ENCODE peak calls at places on chromosome 15, in four cellular contexts. A is CD8-positive, alpha-beta memory T cell; R is body of pancreas; O is fibroblast of lung. J is an unnamed sample.

GRCh38 chr15:67601008-67601620 is 58.6 kb downstream of the MAP2K5 start:
- DNase-seq in A (no peak), R (no peak), O (peak; percentile 5), J (no peak)

GRCh38 chr15:51403072-51403878 is 61.8 kb downstream of the GLDN start:
- DNase-seq in O (peak; percentile 66), R (no peak), A (no peak), J (no peak)

GRCh38 chr15:53811530-53811929 is 52.1 kb upstream of the WDR72 start:
- DNase-seq in R (no peak), O (peak; percentile 29), A (no peak), J (no peak)

GRCh38 chr15:83747050-83747717 is 93.3 kb downstream of the ADAMTSL3 start:
- DNase-seq in O (peak; percentile 75), A (no peak), R (no peak), J (no peak)

GRCh38 chr15:63094495-63094931 is 27.1 kb upstream of the LACTB start:
- DNase-seq in R (no peak), O (peak; percentile 59), A (no peak), J (no peak)

GRCh38 chr15:61206767-61207166 is 22.3 kb downstream of the RORA start:
- DNase-seq in A (no peak), R (no peak), O (no peak), J (no peak)

GRCh38 chr15:96264351-96264798 is 66.1 kb upstream of the NR2F2 start:
- DNase-seq in A (no peak), R (peak; percentile 56), O (no peak), J (no peak)

GRCh38 chr15:78727561-78727960 is 83.7 kb downstream of the ADAMTS7 start:
- DNase-seq in A (no peak), R (no peak), O (no peak), J (no peak)

GRCh38 chr15:66138096-66138783 is 115.3 kb downstream of the MEGF11 start:
- DNase-seq in R (peak; percentile 46), A (no peak), O (no peak), J (peak; percentile 57)

GRCh38 chr15:39427705-39428104 is 153.2 kb upstream of the THBS1 start:
- DNase-seq in A (no peak), R (no peak), O (no peak), J (peak; percentile 68)

GRCh38 chr15:43239732-43240491 is 19.1 kb upstream of the EPB42 start:
- DNase-seq in O (no peak), A (no peak), R (no peak), J (no peak)

GRCh38 chr15:69082041-69082502 is 67.6 kb downstream of the NOX5 start:
- DNase-seq in O (peak; percentile 91), R (no peak), A (no peak), J (peak; percentile 80)

GRCh38 chr15:56927816-56928215 is 9.4 kb downstream of the TCF12 start:
- DNase-seq in A (no peak), R (no peak), O (no peak), J (no peak)
- H3K9me3 ChIP-seq in A (no peaks in the 10 kb centered on the region), R (no peaks in the 10 kb centered on the region), O (no peaks in the 10 kb centered on the region), J (no peaks in the 10 kb centered on the region)

DNA sequence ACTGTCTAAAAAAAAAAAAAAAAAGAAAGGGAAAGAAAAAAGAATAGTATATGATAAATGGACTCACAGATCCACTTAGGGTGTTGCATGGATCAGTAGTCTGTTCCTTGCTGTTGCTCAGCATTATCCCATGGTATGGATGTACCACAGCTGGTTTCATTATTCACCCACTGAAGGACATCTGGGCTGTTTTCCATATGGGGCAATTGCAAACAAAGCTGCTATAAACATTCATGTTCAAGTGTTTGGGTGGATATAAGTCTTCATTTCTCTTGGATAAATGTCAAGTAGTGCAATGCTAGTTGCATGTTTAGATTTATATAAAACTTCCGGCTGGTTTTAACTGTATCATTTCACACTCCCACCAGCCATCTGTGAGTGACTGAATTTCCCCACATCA is 137.7 kb downstream of the ASB7 start:
- DNase-seq in O (peak; percentile 97), R (no peak), A (no peak), J (no peak)
- H3K27ac ChIP-seq in O (no peak overlapping the region), R (no peak overlapping the region), A (no peak overlapping the region), J (no peak overlapping the region)

GRCh38 chr15:44656241-44656640 is 7.2 kb downstream of the SPG11 start:
- DNase-seq in R (no peak), A (no peak), O (no peak), J (no peak)
- H3K36me3 ChIP-seq in R (peaks cover 4% of the 10 kb centered on the region), A (peaks cover 26% of the 10 kb centered on the region), O (peaks cover 8% of the 10 kb centered on the region), J (peaks cover 73% of the 10 kb centered on the region)

GRCh38 chr15:76433798-76434400 is 97.3 kb downstream of the ISL2 start:
- DNase-seq in A (no peak), O (no peak), R (no peak), J (no peak)
- H3K9me3 ChIP-seq in A (no peaks in the 10 kb centered on the region), O (no peaks in the 10 kb centered on the region), R (no peaks in the 10 kb centered on the region), J (no peaks in the 10 kb centered on the region)

DNA sequence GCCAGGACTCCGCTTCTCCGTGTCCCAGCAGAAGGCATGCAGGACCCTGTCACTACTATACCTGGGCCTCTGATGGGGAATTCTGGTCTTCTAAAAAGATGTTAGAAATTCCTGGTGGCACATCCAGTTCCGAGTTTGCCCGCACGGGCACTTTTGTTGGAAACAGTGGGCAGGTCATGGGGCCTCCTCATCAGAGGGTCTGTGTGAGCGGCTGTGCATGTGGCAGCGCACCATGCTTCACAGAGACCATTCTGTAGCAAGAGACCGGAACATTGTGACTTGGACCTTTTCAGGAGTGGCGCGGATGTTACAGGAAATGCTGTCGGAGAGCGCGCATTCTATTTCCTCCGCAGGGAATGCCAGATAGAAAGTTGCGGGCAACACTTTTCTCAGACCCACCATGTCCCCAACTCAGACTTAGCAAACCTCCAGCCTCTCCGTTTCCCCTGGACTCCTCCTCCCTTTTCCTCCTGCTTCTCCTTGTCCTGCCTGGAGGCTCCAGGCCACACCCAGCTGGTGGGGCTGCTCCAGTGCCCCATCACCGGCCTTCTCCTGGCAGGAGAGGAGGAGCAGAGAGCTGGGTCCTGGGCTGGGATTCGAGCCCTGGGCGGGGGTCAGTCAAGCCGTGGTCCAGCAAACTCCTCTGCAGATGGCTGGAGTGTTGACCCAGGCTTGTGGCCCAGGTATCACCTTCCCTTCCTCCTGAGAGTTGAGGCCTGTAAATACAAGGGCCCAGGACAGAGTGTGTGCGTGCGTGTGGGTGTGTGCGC is 46.6 kb downstream of the KLF13 start:
- DNase-seq in R (no peak), A (no peak), O (no peak), J (no peak)
- H3K27ac ChIP-seq in R (no peak overlapping the region), A (no peak overlapping the region), O (no peak overlapping the region), J (no peak overlapping the region)

DNA sequence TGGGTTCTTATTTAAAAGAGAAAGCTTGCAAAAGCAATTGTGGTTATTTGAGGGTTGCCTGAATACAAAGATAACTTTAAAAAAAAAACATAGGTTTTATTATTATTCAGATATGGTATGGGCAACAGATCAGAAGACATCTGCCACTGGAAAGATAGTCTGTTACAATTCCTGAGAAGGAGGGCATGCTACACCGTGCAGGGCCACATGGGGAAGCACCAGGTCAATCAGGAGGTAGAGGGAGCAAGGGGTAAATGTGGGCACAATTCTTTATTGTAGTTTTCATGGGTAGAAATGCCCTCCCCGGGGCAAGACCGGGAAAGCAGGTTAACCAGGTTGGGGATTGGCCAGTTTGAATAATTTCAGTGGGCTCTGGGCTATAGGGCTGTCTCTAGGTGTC is 46.5 kb downstream of the BBS4 start:
- DNase-seq in A (no peak), O (no peak), R (no peak), J (no peak)
- H3K36me3 ChIP-seq in A (peaks cover 6% of the 10 kb centered on the region), O (peaks cover 4% of the 10 kb centered on the region), R (no peaks in the 10 kb centered on the region), J (no peaks in the 10 kb centered on the region)

GRCh38 chr15:87639305-87640011 is 617.1 kb downstream of the NTRK3 start:
- DNase-seq in R (no peak), A (no peak), O (no peak), J (no peak)
- H3K9me3 ChIP-seq in R (no peaks in the 10 kb centered on the region), A (no peaks in the 10 kb centered on the region), O (no peaks in the 10 kb centered on the region), J (no peaks in the 10 kb centered on the region)

DNA sequence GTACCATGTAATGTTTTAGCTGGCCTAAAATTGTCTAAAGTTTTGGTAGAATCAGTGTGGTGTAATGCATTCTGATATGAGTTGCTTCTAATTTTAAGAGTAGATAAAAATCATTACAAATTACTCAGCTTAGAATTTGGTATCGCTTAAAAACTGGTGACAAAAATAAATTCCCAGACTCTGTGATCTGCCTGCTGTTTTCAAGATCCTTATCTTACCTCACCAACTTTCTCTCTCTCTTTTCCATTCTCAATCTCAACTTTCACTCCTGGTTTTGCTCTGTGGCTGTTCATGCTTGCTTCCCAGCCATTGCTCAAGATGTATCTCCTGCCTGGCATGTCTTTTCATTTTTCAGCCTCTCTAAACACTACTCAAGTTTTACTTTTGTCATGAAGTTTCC is 45.7 kb downstream of the TCF12 start:
- DNase-seq in A (no peak), R (no peak), O (peak; percentile 33), J (peak; percentile 12)
- H3K27ac ChIP-seq in A (no peak overlapping the region), R (no peak overlapping the region), O (no peak overlapping the region), J (no peak overlapping the region)

GRCh38 chr15:75397494-75397893 is 29.1 kb upstream of the MAN2C1 start:
- DNase-seq in R (no peak), O (no peak), A (no peak), J (no peak)
- H3K36me3 ChIP-seq in R (no peaks in the 10 kb centered on the region), O (peaks cover 2% of the 10 kb centered on the region), A (peaks cover 72% of the 10 kb centered on the region), J (no peaks in the 10 kb centered on the region)